ENCODE peak calls at places on chromosomes 11 and 22, in four cellular contexts. K, C, M and R are unnamed samples.

GRCh38 chr11:20647976-20648565 is 21.3 kb upstream of the NELL1 start:
- DNase-seq in K (peak), C (peak), M (peak), R (peak)

GRCh38 chr22:25569983-25570382 is 5.5 kb downstream of the GRK3 start:
- DNase-seq in K (no peak), C (no peak), M (no peak), R (no peak)

GRCh38 chr11:77801477-77801876 is 19.0 kb downstream of the RSF1 start:
- DNase-seq in K (no peak), M (peak), C (no peak), R (no peak)

GRCh38 chr11:19890308-19890707 is 177.7 kb downstream of the NAV2 start:
- DNase-seq in K (no peak), M (no peak), C (no peak), R (no peak)

GRCh38 chr11:35102267-35102666 is 36.7 kb upstream of the CD44 start:
- DNase-seq in M (no peak), K (no peak), C (no peak), R (no peak)

GRCh38 chr22:34722901-34723300 is 343.1 kb upstream of the ISX start:
- DNase-seq in M (no peak), C (no peak), K (no peak), R (no peak)

GRCh38 chr22:32735516-32735915 is 66.0 kb upstream of the TIMP3 start:
- DNase-seq in C (no peak), M (no peak), K (no peak), R (no peak)

GRCh38 chr11:116772443-116773202 is at the start of gene BUD13:
- DNase-seq in C (peak), M (peak), K (peak), R (peak)

GRCh38 chr11:126115820-126116319 is 53.2 kb upstream of the CDON start:
- DNase-seq in M (peak), C (no peak), K (peak), R (no peak)

GRCh38 chr22:22040908-22041307 is 58.3 kb upstream of the TOP3B start:
- DNase-seq in K (no peak), M (no peak), C (no peak), R (no peak)

GRCh38 chr11:66727282-66727882 is 1.6 kb downstream of the SPTBN2 start:
- DNase-seq in C (no peak), M (no peak), K (peak), R (peak)

GRCh38 chr11:109197656-109198055 is 224.3 kb upstream of the C11orf87 start:
- DNase-seq in C (no peak), M (no peak), K (no peak), R (no peak)

GRCh38 chr11:58471892-58472291 is 29.9 kb upstream of the OR5B12 start:
- DNase-seq in C (no peak), M (no peak), K (no peak), R (no peak)

GRCh38 chr11:83241291-83241946 is 44.7 kb downstream of the CCDC90B start:
- DNase-seq in C (no peak), K (peak), M (peak), R (peak)

GRCh38 chr11:76592025-76592914 is 78.3 kb downstream of the LRRC32 start:
- DNase-seq in K (no peak), C (no peak), M (no peak), R (no peak)

GRCh38 chr11:117874253-117874909 is 2.1 kb downstream of the FXYD6 start:
- DNase-seq in C (no peak), M (no peak), K (no peak), R (peak)

GRCh38 chr11:134052988-134053945 is 15.6 kb upstream of the JAM3 start:
- DNase-seq in M (no peak), K (no peak), C (no peak), R (no peak)

GRCh38 chr11:58787903-58788302 is 56.2 kb upstream of the GLYAT start:
- DNase-seq in C (no peak), M (no peak), K (peak), R (no peak)

GRCh38 chr11:46845440-46845739 is 690 bp downstream of the CKAP5 start:
- DNase-seq in M (no peak), C (no peak), K (no peak), R (no peak)

GRCh38 chr11:114083256-114084252 is 24.0 kb downstream of the ZBTB16 start:
- DNase-seq in K (no peak), C (no peak), M (no peak), R (no peak)

GRCh38 chr11:45289369-45289768 is 3.2 kb upstream of the SYT13 start:
- DNase-seq in M (no peak), C (no peak), K (no peak), R (no peak)

GRCh38 chr11:6926208-6927029 is at the start of gene ZNF215:
- DNase-seq in C (no peak), M (no peak), K (peak), R (peak)

GRCh38 chr11:65616575-65617001 is 1.0 kb downstream of the PCNX3 start:
- DNase-seq in M (peak), K (peak), C (no peak), R (no peak)

GRCh38 chr11:111797145-111797581 is 31.0 kb upstream of the PPP2R1B start:
- DNase-seq in K (peak), M (no peak), C (peak), R (no peak)

GRCh38 chr22:38204784-38205183 is 3.0 kb downstream of the MAFF start:
- DNase-seq in M (no peak), K (no peak), C (peak), R (no peak)

GRCh38 chr11:9691865-9692264 is 28.0 kb downstream of the SWAP70 start:
- DNase-seq in K (no peak), C (no peak), M (no peak), R (no peak)

GRCh38 chr11:3021125-3021524 is 29.0 kb upstream of the NAP1L4 start:
- DNase-seq in K (peak), C (no peak), M (peak), R (peak)

GRCh38 chr11:19978668-19979518 is 181.4 kb downstream of the DBX1 start:
- DNase-seq in K (peak), C (peak), M (peak), R (no peak)

GRCh38 chr11:131465056-131465455 is 94.6 kb downstream of the NTM start:
- DNase-seq in K (no peak), C (no peak), M (no peak), R (no peak)

GRCh38 chr11:73625690-73626318 is 20.6 kb upstream of the PLEKHB1 start:
- DNase-seq in M (peak), C (peak), K (peak), R (peak)

DNA sequence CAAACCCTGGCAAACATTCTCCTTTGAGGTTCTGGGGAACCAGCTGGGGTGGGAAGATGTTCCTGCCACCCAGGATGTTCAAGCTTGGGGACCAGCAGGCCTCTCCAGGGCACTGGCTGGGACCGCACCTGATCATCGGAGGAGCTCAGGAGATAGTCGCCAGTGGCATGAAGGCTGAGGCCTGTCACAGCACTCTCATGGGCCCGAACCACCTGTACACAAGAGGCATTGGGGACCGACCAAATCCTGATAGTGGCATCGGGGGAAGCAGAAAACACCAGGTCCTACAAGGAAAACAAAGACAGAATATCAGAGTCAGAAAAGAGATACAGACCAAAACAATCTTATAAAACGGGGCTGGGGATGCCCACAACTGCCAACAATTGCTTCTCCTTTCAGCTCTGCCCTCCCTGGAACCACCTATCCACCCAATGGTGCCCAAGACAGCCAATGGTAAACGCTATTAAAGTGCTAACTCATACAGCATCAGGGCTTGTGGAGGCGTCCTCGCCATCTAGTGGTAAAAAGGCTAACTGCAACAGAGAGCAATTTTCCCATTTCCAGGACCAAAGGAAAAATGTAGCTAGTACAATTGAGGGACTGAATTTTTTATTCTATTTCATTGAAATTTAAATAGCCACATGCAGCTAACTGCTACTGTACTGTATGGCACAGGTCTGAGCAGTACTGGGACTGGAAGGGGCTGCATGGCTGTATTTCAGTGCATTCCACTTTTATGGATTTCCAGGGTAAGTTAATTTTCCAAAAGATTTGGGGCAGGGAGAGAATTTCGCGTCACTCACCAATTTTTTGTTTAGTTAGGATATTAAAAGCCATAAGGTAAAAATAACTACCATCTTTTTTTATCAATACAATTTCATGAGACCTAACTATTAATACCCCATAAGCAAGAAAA is 7.1 kb downstream of the PRPF19 start:
- DNase-seq in C (no peak), K (peak), M (peak), R (peak)
- TF ChIP-seq CREM in C (no peak), K (peak), M (no peak), R (no peak)

GRCh38 chr11:28010001-28010400 is 98.0 kb downstream of the KIF18A start:
- DNase-seq in C (no peak), K (no peak), M (no peak), R (no peak)
- TF ChIP-seq CREM in C (no peak), K (no peak), M (no peak), R (no peak)

GRCh38 chr11:42974510-42974909 is 337.3 kb upstream of the API5 start:
- DNase-seq in K (no peak), C (no peak), M (no peak), R (peak)

GRCh38 chr11:42976636-42977217 is 335.1 kb upstream of the API5 start:
- DNase-seq in M (no peak), C (no peak), K (no peak), R (no peak)

GRCh38 chr11:42967653-42968052 is 344.1 kb upstream of the API5 start:
- DNase-seq in C (no peak), K (no peak), M (no peak), R (no peak)

GRCh38 chr11:42972741-42973140 is 339.1 kb upstream of the API5 start:
- DNase-seq in K (no peak), M (no peak), C (no peak), R (no peak)
- TF ChIP-seq CREM in K (no peak), M (no peak), C (no peak), R (no peak)

DNA sequence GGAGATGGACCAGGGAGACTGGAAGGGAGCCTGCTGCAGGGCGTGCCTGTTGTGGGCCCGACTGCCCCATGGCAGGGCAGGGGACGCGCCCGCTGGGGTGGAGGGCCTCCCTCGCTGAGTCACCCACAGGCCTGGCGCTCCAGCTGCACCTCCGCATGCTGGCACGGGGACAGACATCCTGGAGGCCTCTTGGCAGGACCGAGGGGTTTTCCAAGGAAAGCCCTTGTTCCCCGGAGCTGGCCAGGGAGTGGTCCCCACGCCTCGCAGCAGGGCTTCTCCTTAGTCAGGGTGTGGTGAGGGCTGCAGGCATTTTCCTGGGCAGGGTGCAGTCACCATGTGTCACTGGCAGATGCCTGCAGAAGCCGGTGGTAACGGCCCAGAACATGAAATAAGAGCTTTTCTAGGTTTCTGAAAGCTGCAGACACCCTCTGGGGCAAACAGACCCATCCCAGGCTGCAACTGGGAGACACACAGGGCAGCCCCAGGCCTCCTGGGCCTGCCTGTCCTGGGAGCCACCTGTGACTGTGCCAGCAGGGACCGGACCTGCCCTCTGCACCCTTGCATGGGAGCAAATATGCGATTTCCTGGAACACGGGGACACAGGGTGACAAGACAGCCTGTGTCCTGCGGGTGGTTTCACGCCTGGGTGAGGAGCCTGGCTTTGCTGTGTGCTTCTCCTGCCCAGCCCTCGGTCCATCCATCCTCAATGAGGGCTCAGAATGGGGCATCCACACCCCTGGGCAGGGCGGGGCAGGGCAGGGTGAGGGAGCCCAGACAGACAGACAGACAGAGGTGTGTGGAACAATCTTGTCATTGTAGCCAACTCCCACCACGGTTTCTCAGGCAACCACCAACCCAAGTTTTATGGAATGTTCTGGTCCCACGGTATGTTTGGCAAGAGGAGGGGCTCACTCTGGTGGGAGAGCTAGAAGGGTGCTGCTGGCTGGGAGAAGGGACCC is 43.2 kb upstream of the FADD start:
- DNase-seq in C (no peak), M (no peak), K (no peak), R (no peak)
- TF ChIP-seq CREM in C (no peak), M (no peak), K (no peak), R (no peak)

DNA sequence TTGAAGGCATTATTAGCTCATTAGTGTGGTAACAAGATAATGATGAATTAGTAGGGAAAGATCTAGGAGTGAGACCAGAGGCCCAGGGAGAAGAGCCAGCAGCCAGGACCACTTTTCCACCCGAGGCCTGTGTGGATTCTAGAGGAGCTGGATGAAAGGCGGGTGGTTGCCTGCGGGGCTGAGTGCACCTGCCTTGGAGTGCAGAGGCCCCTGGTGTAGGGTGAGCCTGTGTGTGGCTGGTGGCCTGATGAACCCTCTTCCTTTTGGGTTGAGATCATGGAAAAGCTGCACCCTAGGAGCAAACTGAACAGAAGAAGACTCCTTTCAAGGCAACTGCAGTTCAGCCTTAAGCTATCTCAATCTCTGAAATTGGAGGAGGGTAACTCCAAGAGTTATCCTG is 5.9 kb upstream of the TP53AIP1 start:
- DNase-seq in M (no peak), C (no peak), K (no peak), R (peak)
- TF ChIP-seq CREM in M (no peak), C (no peak), K (no peak), R (no peak)

DNA sequence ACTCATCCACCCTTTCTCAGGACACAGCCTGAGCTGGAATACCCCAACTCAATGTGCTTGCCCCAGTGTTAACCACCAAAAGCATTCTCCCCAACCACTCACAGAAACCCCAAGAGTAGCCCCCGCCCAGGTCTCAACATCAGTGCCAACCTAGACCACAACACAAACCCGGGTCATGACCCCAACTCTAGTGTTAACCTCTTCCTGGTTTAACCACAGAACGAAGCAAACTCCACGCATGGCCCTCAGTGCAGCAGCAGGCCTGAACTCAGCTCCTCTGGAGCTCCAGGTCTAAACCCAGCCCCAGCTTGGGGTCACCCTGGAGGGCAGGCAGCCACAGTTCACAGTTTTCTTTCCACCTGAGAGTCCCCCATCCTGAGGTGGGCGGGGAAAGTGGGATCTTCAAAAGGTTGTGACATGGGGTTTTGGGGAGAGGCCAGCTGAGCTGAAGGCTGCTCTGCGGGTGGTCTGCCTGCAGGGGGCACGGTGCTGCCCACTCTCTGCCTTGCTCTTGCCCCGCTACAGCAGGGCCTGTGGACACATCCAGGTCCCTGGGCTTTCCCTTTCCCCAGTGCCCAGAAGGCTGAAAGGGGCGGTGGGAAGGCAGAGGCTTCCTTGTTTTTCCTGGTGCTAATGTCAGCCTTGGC is 37.9 kb downstream of the NECTIN1 start:
- DNase-seq in K (no peak), M (no peak), C (no peak), R (no peak)
- TF ChIP-seq CREM in K (no peak), M (no peak), C (no peak), R (no peak)

GRCh38 chr11:122113836-122114235 is 2.2 kb downstream of the BLID start:
- DNase-seq in K (no peak), C (no peak), M (no peak), R (no peak)

GRCh38 chr11:122120096-122120495 is 4.1 kb upstream of the BLID start:
- DNase-seq in M (no peak), K (no peak), C (no peak), R (no peak)

GRCh38 chr11:122116591-122116990 is 576 bp upstream of the BLID start:
- DNase-seq in C (no peak), M (no peak), K (no peak), R (no peak)

GRCh38 chr11:122114976-122115375 is 1.0 kb downstream of the BLID start:
- DNase-seq in M (no peak), C (no peak), K (no peak), R (no peak)

DNA sequence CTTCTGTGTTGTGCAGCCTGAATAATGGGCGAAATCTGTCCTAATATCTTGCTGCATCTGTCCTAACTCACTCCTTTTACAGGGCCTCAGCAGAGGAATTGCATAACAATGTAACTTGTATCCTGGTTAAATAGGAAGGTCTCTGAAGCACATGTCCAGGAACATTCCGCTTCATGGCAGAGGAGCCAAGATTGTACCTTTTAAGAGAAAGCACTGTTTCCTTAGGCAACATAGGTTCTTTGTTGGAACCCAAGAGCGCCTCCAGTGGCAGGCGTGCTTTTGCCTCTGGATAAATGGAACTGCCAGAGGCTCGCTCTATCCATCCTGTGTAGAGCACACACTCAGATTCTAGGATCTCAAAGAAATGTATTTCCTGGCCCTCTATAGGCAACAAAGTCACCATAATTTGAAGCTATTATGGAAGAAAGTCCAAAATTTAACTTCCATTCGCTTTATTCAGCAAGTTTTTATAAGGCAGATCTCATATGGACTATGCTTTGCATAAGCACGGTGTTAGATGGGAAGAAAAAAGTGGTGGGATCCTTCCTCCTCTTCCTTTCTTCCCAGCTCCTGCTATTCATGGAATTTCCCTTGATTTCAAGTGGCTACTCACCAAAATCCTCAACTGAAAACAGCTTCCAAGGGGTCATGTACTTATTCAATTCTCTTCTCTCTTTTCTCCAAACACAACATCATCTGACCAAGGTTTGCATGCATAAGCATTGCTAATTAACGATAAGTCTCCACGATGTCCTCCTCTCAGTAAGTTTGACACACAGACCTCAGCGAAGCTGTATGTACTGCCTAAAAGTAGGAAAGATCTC is at the start of gene BLID:
- DNase-seq in M (peak), C (no peak), K (peak), R (peak)
- TF ChIP-seq CREM in M (no peak), C (no peak), K (no peak), R (no peak)

GRCh38 chr11:21654091-21654490 is 538.8 kb upstream of the ANO5 start:
- DNase-seq in M (no peak), C (no peak), K (no peak), R (no peak)

GRCh38 chr11:21656065-21656464 is 536.8 kb upstream of the ANO5 start:
- DNase-seq in K (no peak), M (no peak), C (no peak), R (no peak)

GRCh38 chr11:21659961-21660360 is 532.9 kb upstream of the ANO5 start:
- DNase-seq in C (no peak), K (no peak), M (no peak), R (no peak)

GRCh38 chr11:21658654-21659193 is 534.2 kb upstream of the ANO5 start:
- DNase-seq in C (no peak), M (no peak), K (no peak), R (no peak)
- TF ChIP-seq CREM in C (no peak), M (no peak), K (no peak), R (no peak)

GRCh38 chr11:70860855-70861254 is 391.5 kb downstream of the SHANK2 start:
- DNase-seq in C (no peak), M (no peak), K (no peak), R (peak)
- TF ChIP-seq CREM in C (no peak), M (no peak), K (no peak), R (no peak)